ENCODE peak calls at places on chromosome 20, in seven cellular contexts. F, M, N, V, E, R and A are unnamed samples.

GRCh38 chr20:25212242-25212641 is 16.7 kb downstream of the ENTPD6 start:
- DNase-seq in V (no peak), N (no peak), R (no peak), F (no peak), M (no peak), E (no peak), A (no peak)

GRCh38 chr20:17854307-17854903 is 114.2 kb downstream of the SNX5 start:
- DNase-seq in R (peak), F (peak), N (no peak), M (no peak), V (peak), E (peak), A (no peak)

GRCh38 chr20:35146299-35146921 is 726 bp downstream of the EDEM2 start:
- DNase-seq in F (peak), V (peak), R (peak), M (peak), N (no peak), E (peak), A (peak)

GRCh38 chr20:10761232-10761631 is 87.4 kb upstream of the JAG1 start:
- DNase-seq in F (no peak), M (no peak), R (no peak), V (no peak), N (no peak), E (peak), A (no peak)

GRCh38 chr20:57385940-57386339 is 5.3 kb upstream of the RBM38 start:
- DNase-seq in E (no peak), N (no peak), F (no peak), R (no peak), M (no peak), V (no peak), A (no peak)

GRCh38 chr20:10609726-10610125 is 64.1 kb downstream of the JAG1 start:
- DNase-seq in E (no peak), R (no peak), F (no peak), M (no peak), V (no peak), N (no peak), A (no peak)

GRCh38 chr20:63934271-63935068 is 21.7 kb downstream of the UCKL1 start:
- DNase-seq in M (no peak), N (no peak), E (no peak), R (peak), F (no peak), V (peak), A (no peak)

GRCh38 chr20:13533946-13534345 is 104.8 kb downstream of the TASP1 start:
- DNase-seq in E (no peak), R (no peak), N (no peak), F (no peak), V (no peak), M (no peak), A (no peak)

GRCh38 chr20:22723659-22724058 is 139.3 kb upstream of the FOXA2 start:
- DNase-seq in M (no peak), R (no peak), N (no peak), V (no peak), E (no peak), F (no peak), A (no peak)

GRCh38 chr20:11581271-11581670 is 336.4 kb upstream of the BTBD3 start:
- DNase-seq in N (no peak), V (peak), R (peak), E (no peak), F (no peak), M (no peak), A (no peak)

GRCh38 chr20:43541214-43541613 is 17.6 kb upstream of the SGK2 start:
- DNase-seq in M (no peak), V (no peak), F (no peak), E (peak), R (no peak), N (no peak), A (no peak)

GRCh38 chr20:5222919-5223634 is 93.7 kb downstream of the PROKR2 start:
- DNase-seq in M (peak), R (peak), E (peak), F (peak), N (no peak), V (peak), A (peak)

GRCh38 chr20:16520154-16520553 is 53.1 kb downstream of the KIF16B start:
- DNase-seq in E (no peak), R (no peak), F (no peak), V (peak), N (no peak), M (no peak), A (no peak)

GRCh38 chr20:47152078-47152477 is 204.4 kb downstream of the ZMYND8 start:
- DNase-seq in M (no peak), V (no peak), R (no peak), F (no peak), E (no peak), N (peak), A (peak)

GRCh38 chr20:22795897-22796296 is 211.5 kb upstream of the FOXA2 start:
- DNase-seq in R (peak), E (peak), M (no peak), V (peak), F (peak), N (peak), A (no peak)

GRCh38 chr20:57216669-57217068 is 49.8 kb downstream of the BMP7 start:
- DNase-seq in R (no peak), N (no peak), E (no peak), F (no peak), M (no peak), V (no peak), A (no peak)

GRCh38 chr20:13458860-13459451 is 179.8 kb downstream of the TASP1 start:
- DNase-seq in R (peak), F (peak), N (no peak), V (peak), M (no peak), E (peak), A (peak)

GRCh38 chr20:4513720-4514119 is 208.0 kb upstream of the PRND start:
- DNase-seq in F (peak), E (peak), R (no peak), V (no peak), N (no peak), M (no peak), A (no peak)

GRCh38 chr20:24610341-24611115 is 141.1 kb downstream of the SYNDIG1 start:
- DNase-seq in N (no peak), M (no peak), E (peak), R (peak), F (no peak), V (peak), A (no peak)

GRCh38 chr20:17679786-17680127 is 2.3 kb downstream of the RRBP1 start:
- DNase-seq in F (peak), E (no peak), M (no peak), R (no peak), V (peak), N (no peak), A (no peak)

DNA sequence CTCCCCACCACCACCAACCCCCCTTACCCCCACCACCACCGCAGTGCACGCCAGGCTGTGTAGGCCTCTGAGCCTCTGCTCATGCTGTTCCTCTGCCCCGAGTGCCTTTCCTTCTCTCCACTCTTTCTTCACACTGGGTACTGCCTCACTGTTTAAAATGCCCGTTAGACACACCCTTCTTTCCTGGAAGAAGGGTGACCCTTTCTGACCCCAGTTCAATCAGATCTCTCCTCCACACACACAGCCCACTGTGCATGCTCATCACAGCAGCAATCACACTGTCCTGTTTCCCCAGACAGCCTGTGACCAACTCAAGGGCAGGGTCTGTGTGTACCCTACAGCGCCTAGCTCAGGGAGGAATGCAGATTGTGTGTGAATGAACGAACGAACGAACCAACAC is 10.0 kb downstream of the TMEM74B start:
- DNase-seq in V (no peak), F (no peak), R (no peak), N (no peak), M (no peak), E (no peak), A (no peak)
- H3K27ac ChIP-seq in V (no peak), F (no peak), R (no peak), N (no peak), M (no peak), E (no peak), A (no peak)

GRCh38 chr20:53898558-53898931 is 171.8 kb downstream of the BCAS1 start:
- DNase-seq in M (no peak), V (no peak), N (no peak), R (no peak), F (no peak), E (no peak), A (no peak)
- H3K27ac ChIP-seq in M (no peak), V (peak), N (no peak), R (peak), F (peak), E (no peak), A (no peak)

GRCh38 chr20:62365814-62366369 is 1.2 kb downstream of the LAMA5 start:
- DNase-seq in R (peak), E (peak), N (peak), M (no peak), V (peak), F (no peak), A (peak)

GRCh38 chr20:62368303-62368628 is 1.2 kb upstream of the LAMA5 start:
- DNase-seq in M (no peak), F (no peak), V (no peak), E (no peak), R (no peak), N (no peak), A (no peak)

GRCh38 chr20:62366370-62367135 is 559 bp downstream of the LAMA5 start:
- DNase-seq in M (no peak), F (no peak), V (peak), N (peak), R (peak), E (peak), A (peak)

GRCh38 chr20:62367483-62368302 is 581 bp upstream of the LAMA5 start:
- DNase-seq in N (peak), E (no peak), M (no peak), F (no peak), V (peak), R (peak), A (peak)

DNA sequence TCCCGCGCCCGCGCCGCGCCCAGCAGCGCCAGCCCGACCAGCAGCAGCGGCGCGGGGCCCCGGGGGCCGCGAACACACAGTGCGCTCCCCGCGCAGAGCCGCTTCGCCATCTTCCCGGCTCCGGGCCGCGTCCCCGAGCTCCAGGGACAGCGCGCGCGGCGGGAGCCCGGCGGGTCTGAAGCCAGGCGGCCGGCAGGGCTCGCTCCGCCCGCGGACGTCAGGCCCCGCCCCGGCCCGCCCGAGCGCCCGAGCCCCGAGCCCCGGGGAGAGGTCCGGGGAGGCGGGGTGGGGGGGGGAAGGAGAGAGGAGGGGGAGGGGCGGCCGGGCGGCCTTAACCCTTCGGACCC is at the start of gene LAMA5:
- DNase-seq in R (peak), M (no peak), N (peak), V (peak), F (no peak), E (peak), A (peak)
- H3K27ac ChIP-seq in R (peak), M (peak), N (peak), V (peak), F (peak), E (peak), A (no peak)

GRCh38 chr20:62052336-62052841 is 13.3 kb downstream of the TAF4 start:
- DNase-seq in R (no peak), N (no peak), F (no peak), M (no peak), V (no peak), E (no peak), A (no peak)

GRCh38 chr20:62051166-62051900 is 14.3 kb downstream of the TAF4 start:
- DNase-seq in M (no peak), N (no peak), F (no peak), R (no peak), V (no peak), E (no peak), A (peak)

GRCh38 chr20:62050166-62051120 is 15.2 kb downstream of the TAF4 start:
- DNase-seq in M (no peak), E (no peak), V (no peak), N (no peak), F (no peak), R (no peak), A (peak)

GRCh38 chr20:62052842-62053464 is 12.7 kb downstream of the TAF4 start:
- DNase-seq in V (no peak), R (no peak), F (no peak), M (no peak), E (no peak), N (no peak), A (no peak)

GRCh38 chr20:62051901-62052255 is 13.8 kb downstream of the TAF4 start:
- DNase-seq in E (no peak), F (no peak), M (no peak), V (no peak), R (no peak), N (no peak), A (no peak)
- H3K27ac ChIP-seq in E (peak), F (no peak), M (no peak), V (no peak), R (no peak), N (no peak), A (peak)

GRCh38 chr20:59044796-59045195 is 2.2 kb upstream of the PRELID3B start:
- DNase-seq in F (no peak), N (no peak), R (no peak), E (no peak), M (no peak), V (no peak), A (no peak)
- H3K27ac ChIP-seq in F (no peak), N (no peak), R (no peak), E (no peak), M (no peak), V (no peak), A (no peak)

DNA sequence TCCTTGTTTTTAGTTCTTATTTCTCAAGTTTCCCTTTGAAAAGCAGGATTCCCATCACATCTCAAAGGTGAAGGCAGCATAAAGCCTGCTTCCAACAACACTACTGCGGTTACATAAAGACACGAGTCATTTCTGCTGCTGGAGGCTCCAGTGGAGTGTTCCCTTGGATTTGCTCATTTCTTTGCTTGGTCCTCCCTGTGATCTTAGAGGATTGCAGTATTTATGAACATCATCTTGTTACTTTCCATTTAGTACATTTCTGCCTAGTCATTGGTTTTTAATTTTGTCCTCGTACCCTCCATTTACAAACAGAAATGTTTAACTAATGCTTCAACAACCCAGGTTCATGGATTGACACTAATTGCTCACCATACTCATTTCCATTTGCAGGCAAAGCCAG is 298.8 kb downstream of the ZNF217 start:
- DNase-seq in V (no peak), F (no peak), E (no peak), R (no peak), M (no peak), N (no peak), A (no peak)
- H3K27ac ChIP-seq in V (no peak), F (no peak), E (no peak), R (no peak), M (no peak), N (no peak), A (no peak)

GRCh38 chr20:37228656-37229055 is 33.0 kb downstream of the GHRH start:
- DNase-seq in E (no peak), V (no peak), F (no peak), N (no peak), M (no peak), R (no peak), A (no peak)

GRCh38 chr20:37228111-37228510 is 33.5 kb downstream of the GHRH start:
- DNase-seq in E (no peak), M (no peak), N (no peak), F (no peak), R (no peak), V (no peak), A (no peak)

GRCh38 chr20:37229300-37229699 is 32.3 kb downstream of the GHRH start:
- DNase-seq in F (no peak), N (no peak), M (no peak), E (no peak), R (no peak), V (peak), A (no peak)

GRCh38 chr20:37231970-37232620 is 29.5 kb downstream of the GHRH start:
- DNase-seq in N (no peak), F (no peak), V (peak), M (no peak), R (no peak), E (no peak), A (no peak)

DNA sequence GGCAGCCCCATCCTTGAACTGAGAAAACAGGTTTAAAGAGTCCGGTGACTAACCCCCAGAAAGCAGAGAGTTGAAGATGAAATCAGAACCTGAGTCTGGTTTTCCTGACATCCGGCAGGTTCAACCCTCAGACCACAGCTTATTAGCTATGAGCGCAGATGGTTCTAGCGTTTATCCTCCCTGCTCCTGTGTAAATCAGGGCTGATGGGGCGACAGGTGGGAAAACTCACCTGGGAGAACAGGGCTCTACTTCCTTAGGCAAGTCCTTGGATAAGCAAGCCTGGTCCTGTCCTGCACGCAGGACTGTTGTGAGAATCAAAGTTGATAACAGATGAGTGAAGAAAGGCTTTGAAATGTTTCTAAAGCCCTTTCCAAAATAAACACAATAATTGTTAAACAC is 31.4 kb downstream of the GHRH start:
- DNase-seq in V (no peak), F (no peak), N (no peak), M (no peak), E (no peak), R (no peak), A (no peak)
- H3K27ac ChIP-seq in V (peak), F (no peak), N (no peak), M (no peak), E (no peak), R (no peak), A (no peak)

GRCh38 chr20:20627471-20627870 is 85.0 kb downstream of the RALGAPA2 start:
- DNase-seq in R (no peak), N (no peak), M (no peak), V (no peak), E (no peak), F (no peak), A (no peak)
- H3K27ac ChIP-seq in R (no peak), N (no peak), M (no peak), V (no peak), E (no peak), F (no peak), A (no peak)

GRCh38 chr20:31596831-31597482 is 8.1 kb upstream of the ID1 start:
- DNase-seq in N (no peak), F (no peak), E (no peak), R (peak), V (no peak), M (no peak), A (no peak)
- H3K27ac ChIP-seq in N (peak), F (peak), E (peak), R (no peak), V (no peak), M (peak), A (no peak)